ENCODE peak calls at places on chromosomes 12 and 14, in four cellular contexts. P is HepG2, T is HCT116, G is K562. H is an unnamed sample.
A peak's percentile ranks its signal among the peaks of the same experiment; 100 is the strongest.

GRCh38 chr14:69052181-69052601 is 73.1 kb upstream of the ACTN1 start:
- ATAC-seq in G (no peak), P (no peak), T (no peak), H (no peak)

GRCh38 chr12:123942277-123942653 is 30.4 kb downstream of the CCDC92 start:
- ATAC-seq in G (no peak), P (no peak), T (no peak), H (no peak)

GRCh38 chr12:119182701-119183493 is 4.2 kb downstream of the HSPB8 start:
- ATAC-seq in G (no peak), T (no peak), P (no peak), H (no peak)

GRCh38 chr14:71491925-71492324 is 440.3 kb upstream of the RGS6 start:
- ATAC-seq in G (no peak), P (peak; percentile 99), T (no peak), H (no peak)

GRCh38 chr12:91921555-91921954 is 224.1 kb downstream of the BTG1 start:
- ATAC-seq in G (no peak), T (no peak), P (no peak), H (no peak)

GRCh38 chr12:14902465-14902864 is 16.8 kb upstream of the MGP start:
- ATAC-seq in P (no peak), T (no peak), G (no peak), H (no peak)

GRCh38 chr12:129372876-129373275 is 519.6 kb downstream of the GLT1D1 start:
- ATAC-seq in G (no peak), T (no peak), P (no peak), H (no peak)

GRCh38 chr12:12357697-12358476 is 1.0 kb downstream of the BORCS5 start:
- ATAC-seq in T (no peak), P (no peak), G (peak; percentile 9), H (no peak)

GRCh38 chr14:38947343-38947742 is 155.7 kb downstream of the SEC23A start:
- ATAC-seq in T (no peak), G (no peak), P (no peak), H (no peak)

GRCh38 chr14:61525293-61526011 is 169.9 kb upstream of the HIF1A start:
- ATAC-seq in G (peak; percentile 35), T (peak; percentile 85), P (peak; percentile 6), H (peak; percentile 77)

GRCh38 chr12:2358986-2359658 is 306.3 kb downstream of the CACNA1C start:
- ATAC-seq in T (no peak), P (no peak), G (no peak), H (no peak)

GRCh38 chr14:58414845-58415244 is 12.5 kb downstream of the TIMM9 start:
- ATAC-seq in P (peak; percentile 91), T (peak; percentile 69), G (peak; percentile 82), H (no peak)

GRCh38 chr12:54879132-54879531 is 24.8 kb downstream of the MUCL1 start:
- ATAC-seq in P (no peak), T (no peak), G (peak; percentile 56), H (no peak)

GRCh38 chr12:118126119-118126757 is 9.7 kb upstream of the PEBP1 start:
- ATAC-seq in T (no peak), G (no peak), P (peak; percentile 85), H (no peak)

GRCh38 chr12:119229837-119230236 is 51.1 kb downstream of the HSPB8 start:
- ATAC-seq in P (peak; percentile 73), G (peak; percentile 99), T (peak; percentile 91), H (peak; percentile 76)

GRCh38 chr12:109264943-109265650 is 44.0 kb downstream of the FOXN4 start:
- ATAC-seq in P (no peak), G (no peak), T (no peak), H (peak; percentile 20)

GRCh38 chr12:78183854-78184253 is 353.2 kb downstream of the NAV3 start:
- ATAC-seq in G (no peak), T (no peak), P (no peak), H (no peak)

GRCh38 chr12:131209082-131210070 is 255.7 kb downstream of the ADGRD1 start:
- ATAC-seq in T (no peak), P (no peak), G (peak; percentile 14), H (no peak)

GRCh38 chr12:89760783-89761182 is 52.1 kb upstream of the ATP2B1 start:
- ATAC-seq in P (no peak), T (no peak), G (no peak), H (no peak)

DNA sequence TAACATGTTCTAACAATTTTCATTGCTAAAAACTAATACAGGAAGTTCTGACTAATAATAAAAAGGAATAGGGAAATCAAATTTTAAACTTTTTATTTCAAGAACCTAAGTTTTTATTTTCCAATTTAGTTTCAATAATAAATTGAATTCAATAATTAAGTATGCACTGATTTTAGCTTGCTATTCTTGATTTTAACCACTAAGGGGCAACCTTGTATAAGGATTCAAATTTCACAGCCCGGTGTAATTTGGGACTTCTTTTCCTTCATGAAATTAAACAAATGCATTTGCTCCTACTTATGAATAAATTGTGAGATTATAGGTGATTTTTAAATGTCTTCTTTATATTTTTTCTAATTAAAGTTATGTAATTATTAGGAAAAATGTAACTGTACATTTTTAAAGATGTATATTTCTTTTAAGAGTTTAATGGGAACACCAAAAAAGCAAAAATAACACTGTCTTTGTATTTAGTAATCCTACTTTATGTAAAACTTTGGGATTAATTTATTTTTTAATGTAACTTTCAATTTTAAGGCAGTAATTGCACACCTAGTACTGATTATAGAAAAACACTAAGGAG is 241.4 kb upstream of the PDZRN4 start:
- ATAC-seq in G (no peak), P (no peak), T (no peak), H (no peak)
- TF ChIP-seq POLR2A in G (no peak), P (no peak), T (no peak), H (no peak)

DNA sequence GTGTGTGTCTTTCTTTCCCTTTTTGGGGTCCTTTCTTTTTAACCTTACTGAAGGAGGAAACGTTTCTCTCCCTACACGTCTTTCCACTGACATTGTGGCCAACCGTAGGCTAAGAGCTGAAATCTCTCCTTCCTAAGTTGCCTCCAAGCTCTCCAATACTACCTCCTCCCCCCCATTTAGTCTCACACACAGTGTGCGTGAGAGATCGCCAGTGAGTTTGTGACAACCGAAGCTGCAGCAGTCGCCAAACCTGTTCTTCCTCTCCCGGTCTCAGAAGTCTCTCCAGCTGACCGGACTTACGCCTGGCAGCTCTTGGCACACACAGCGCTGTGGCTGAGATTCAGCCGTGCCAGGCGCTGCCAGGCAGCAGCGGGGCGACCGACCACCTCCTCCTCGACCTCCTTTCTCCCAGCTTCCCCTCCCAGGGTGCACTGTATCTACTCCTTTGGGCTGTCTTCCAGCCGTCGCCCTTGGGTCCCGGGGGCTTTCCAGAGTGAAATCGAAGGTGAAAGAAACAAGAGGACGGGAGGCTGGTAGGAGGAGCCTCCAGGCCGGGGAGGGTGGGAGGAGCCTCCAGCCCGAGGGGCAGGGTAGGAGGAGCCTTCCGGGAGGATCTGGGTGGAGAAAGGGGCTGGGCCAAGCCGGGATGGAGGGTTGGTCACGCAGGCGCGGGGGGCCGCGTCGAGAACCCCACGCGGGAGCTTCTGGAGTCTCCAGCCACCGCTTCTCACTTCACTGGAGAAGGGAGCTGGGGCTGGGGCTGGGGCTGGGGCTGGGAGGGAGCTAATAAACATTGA is at the start of gene TMTC2:
- ATAC-seq in G (peak; percentile 98), T (peak; percentile 93), P (peak; percentile 95), H (peak; percentile 96)
- TF ChIP-seq POLR2AphosphoS5 in G (no peak), T (peak; percentile 77), P (no peak), H (peak; percentile 26)

DNA sequence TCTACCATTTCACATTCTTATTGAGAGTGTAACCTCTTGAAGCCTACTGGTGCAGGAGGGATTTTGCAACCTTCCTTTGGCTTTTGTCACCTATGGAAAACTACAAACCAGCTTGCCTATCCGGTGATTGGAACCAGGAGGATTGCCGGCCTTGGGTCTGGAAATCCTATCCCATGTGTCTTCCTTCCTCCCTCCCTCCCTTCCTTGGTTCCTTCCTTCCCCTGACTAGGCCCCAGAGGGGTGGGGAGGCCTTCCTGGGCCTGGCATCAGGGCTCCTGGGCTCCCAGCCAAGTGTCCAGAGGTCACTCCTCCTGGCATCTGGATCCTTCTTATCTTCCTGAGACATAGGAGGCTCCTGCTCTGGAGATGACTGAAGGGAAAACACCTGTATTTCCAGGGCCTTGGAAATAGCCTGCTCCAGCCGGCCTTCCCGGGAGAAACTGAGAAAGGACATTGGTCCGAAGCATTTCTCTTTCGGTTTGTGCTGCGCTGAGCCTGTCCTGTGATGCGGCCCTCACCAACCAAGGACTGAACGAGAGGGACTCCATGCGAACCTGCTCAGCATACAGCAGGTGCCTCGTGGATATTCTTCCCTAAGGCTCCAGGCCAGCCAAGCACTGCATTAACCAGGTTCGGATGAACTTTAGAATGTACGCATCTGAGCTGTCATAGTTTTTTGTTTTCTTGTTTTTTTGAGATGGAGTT is 43.4 kb downstream of the PSMA6 start:
- ATAC-seq in T (peak; percentile 30), P (peak; percentile 46), G (no peak), H (no peak)
- TF ChIP-seq POLR2A in T (no peak), P (no peak), G (no peak), H (no peak)

GRCh38 chr12:47773062-47773857 is at the start of gene SLC48A1:
- ATAC-seq in P (peak; percentile 90), G (peak; percentile 81), T (peak; percentile 90), H (peak; percentile 86)
- TF ChIP-seq POLR2AphosphoS5 in P (peak; percentile 28), G (no peak), T (peak; percentile 73), H (peak; percentile 18)